ENCODE peak calls at places on chromosomes 6 and 20, in nine cellular contexts. V, N, P, G, Z, D, X, T and H are unnamed samples.

GRCh38 chr6:105136433-105137350 is 43.1 kb downstream of the POPDC3 start:
- DNase-seq in V (no peak), N (peak), P (peak), G (peak), Z (peak), D (no peak), X (no peak), T (no peak), H (no peak)

GRCh38 chr20:36728986-36729385 is 16.9 kb downstream of the NDRG3 start:
- DNase-seq in V (peak), N (no peak), P (peak), G (no peak), Z (peak), D (no peak), X (no peak), T (no peak), H (no peak)

GRCh38 chr6:132021552-132022375 is 70.6 kb upstream of the CCN2 start:
- DNase-seq in V (no peak), N (no peak), P (no peak), G (no peak), Z (no peak), D (no peak), X (no peak), T (no peak), H (no peak)

GRCh38 chr20:47396762-47397476 is 40.4 kb upstream of the ZMYND8 start:
- DNase-seq in V (no peak), N (no peak), P (peak), G (no peak), Z (no peak), D (no peak), X (no peak), T (no peak), H (no peak)

GRCh38 chr20:19615629-19616028 is 142.4 kb upstream of the RIN2 start:
- DNase-seq in V (no peak), N (no peak), P (no peak), G (no peak), Z (no peak), D (no peak), X (no peak), T (no peak), H (no peak)

GRCh38 chr20:58956078-58956477 is 25.0 kb upstream of the NELFCD start:
- DNase-seq in V (peak), N (no peak), P (no peak), G (no peak), Z (no peak), D (no peak), X (no peak), T (no peak), H (no peak)

GRCh38 chr6:33298773-33299236 is at the start of gene RGL2:
- DNase-seq in V (peak), N (peak), P (peak), G (peak), Z (no peak), D (no peak), X (peak), T (no peak), H (peak)

GRCh38 chr6:3918474-3918873 is 69.3 kb downstream of the FAM50B start:
- DNase-seq in V (no peak), N (no peak), P (no peak), G (no peak), Z (no peak), D (no peak), X (no peak), T (no peak), H (no peak)

GRCh38 chr20:23164176-23164601 is 78.1 kb upstream of the CD93 start:
- DNase-seq in V (no peak), N (peak), P (no peak), G (peak), Z (no peak), D (no peak), X (no peak), T (no peak), H (no peak)